ENCODE peak calls at places on chromosome 15, in six cellular contexts. E is H1, B is GM12891, M is GM12878, H is K562, R is HepG2. O is an unnamed sample.

GRCh38 chr15:95120595-95120994 is 889.2 kb downstream of the MCTP2 start:
- DNase-seq in B (no peak), M (no peak), E (no peak), R (no peak), H (no peak), O (no peak)

GRCh38 chr15:79981861-79982455 is 11.0 kb upstream of the BCL2A1 start:
- DNase-seq in H (no peak), E (peak), B (no peak), R (no peak), M (peak), O (no peak)

GRCh38 chr15:76310470-76311070 is 699 bp downstream of the ETFA start:
- DNase-seq in R (no peak), H (peak), E (no peak), M (no peak), B (peak), O (no peak)

GRCh38 chr15:85879334-85880163 is 84.8 kb upstream of the KLHL25 start:
- DNase-seq in M (no peak), H (no peak), E (no peak), B (no peak), R (no peak), O (no peak)

GRCh38 chr15:51672100-51672731 is 9.1 kb upstream of the SCG3 start:
- DNase-seq in E (no peak), B (no peak), R (no peak), H (peak), M (no peak), O (no peak)

GRCh38 chr15:67174864-67175573 is 79.4 kb downstream of the AAGAB start:
- DNase-seq in E (no peak), M (no peak), R (no peak), B (no peak), H (no peak), O (no peak)

GRCh38 chr15:75347222-75348033 is 589 bp downstream of the NEIL1 start:
- DNase-seq in R (no peak), H (peak), E (peak), B (peak), M (no peak), O (no peak)

GRCh38 chr15:101396484-101397261 is 92.8 kb downstream of the PCSK6 start:
- DNase-seq in H (no peak), M (no peak), R (no peak), E (peak), B (no peak), O (no peak)

GRCh38 chr15:89114974-89115373 is 26.7 kb downstream of the ABHD2 start:
- DNase-seq in R (no peak), H (no peak), M (no peak), E (no peak), B (no peak), O (no peak)

GRCh38 chr15:54854667-54855066 is 342.1 kb downstream of the RSL24D1 start:
- DNase-seq in E (no peak), R (no peak), B (no peak), H (no peak), M (no peak), O (no peak)

GRCh38 chr15:71739355-71739754 is 71.0 kb upstream of the NR2E3 start:
- DNase-seq in E (no peak), R (peak), B (no peak), H (no peak), M (no peak), O (no peak)

GRCh38 chr15:82231842-82232241 is 30.7 kb downstream of the EFL1 start:
- DNase-seq in H (peak), M (no peak), E (no peak), B (no peak), R (peak), O (no peak)

GRCh38 chr15:33871911-33872760 is 96.2 kb upstream of the CHRM5 start:
- DNase-seq in B (no peak), M (no peak), R (no peak), E (no peak), H (no peak), O (no peak)

GRCh38 chr15:26631894-26632293 is 141.0 kb downstream of the GABRB3 start:
- DNase-seq in M (no peak), E (no peak), R (no peak), H (no peak), B (no peak), O (no peak)

GRCh38 chr15:85335193-85335939 is 45.0 kb upstream of the AKAP13 start:
- DNase-seq in R (no peak), E (no peak), M (no peak), H (no peak), B (no peak), O (no peak)

GRCh38 chr15:94125131-94125530 is 106.2 kb upstream of the MCTP2 start:
- DNase-seq in M (no peak), B (no peak), H (no peak), R (no peak), E (no peak), O (no peak)

GRCh38 chr15:74674161-74674560 is 21.7 kb downstream of the EDC3 start:
- DNase-seq in E (no peak), B (no peak), H (no peak), R (no peak), M (no peak), O (no peak)

GRCh38 chr15:51348688-51349087 is 7.2 kb downstream of the GLDN start:
- DNase-seq in H (no peak), R (no peak), M (peak), E (no peak), B (peak), O (peak)

DNA sequence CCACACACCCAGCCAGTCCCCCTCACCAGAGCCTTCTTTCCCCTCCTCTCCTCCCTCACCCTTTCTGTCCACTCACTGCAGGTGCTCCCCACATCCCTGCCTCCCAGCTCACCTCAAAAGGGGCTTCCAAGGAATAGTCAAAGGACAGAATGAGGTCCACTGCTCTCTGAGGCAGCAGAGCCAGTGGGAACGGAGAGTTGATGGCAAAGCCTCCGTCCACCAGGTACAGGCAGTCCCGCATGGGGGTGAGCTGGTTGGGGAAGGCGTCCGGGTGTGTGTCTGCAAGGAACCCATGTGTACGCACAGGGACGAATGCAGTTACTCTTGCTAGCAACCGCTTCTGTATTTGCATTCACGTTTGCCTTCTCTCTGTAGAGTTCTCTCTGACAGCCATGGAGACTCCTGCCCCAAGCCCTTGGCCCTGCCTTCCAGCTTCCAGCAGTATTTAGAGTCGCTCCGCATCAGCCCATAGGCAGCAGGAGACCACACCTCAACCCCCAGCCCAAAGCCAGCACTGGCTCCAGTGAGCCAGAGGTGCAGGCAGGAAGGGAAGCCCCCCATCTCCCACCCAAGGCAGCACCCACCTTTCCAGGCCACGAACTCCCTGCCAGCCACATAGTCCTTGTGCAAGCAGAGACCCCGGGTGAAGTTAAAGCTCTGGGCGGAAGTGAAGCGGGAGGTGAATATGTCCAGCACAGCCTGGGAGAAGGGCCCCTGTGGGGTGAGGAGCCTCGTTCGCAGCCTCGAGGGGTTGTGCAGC is 12.4 kb downstream of the PLA2G4F start:
- DNase-seq in H (no peak), B (no peak), E (no peak), M (no peak), R (no peak), O (no peak)
- TF ChIP-seq TAF1 in H (no peak), B (no peak), E (no peak), M (no peak), R (no peak), O (no peak)

DNA sequence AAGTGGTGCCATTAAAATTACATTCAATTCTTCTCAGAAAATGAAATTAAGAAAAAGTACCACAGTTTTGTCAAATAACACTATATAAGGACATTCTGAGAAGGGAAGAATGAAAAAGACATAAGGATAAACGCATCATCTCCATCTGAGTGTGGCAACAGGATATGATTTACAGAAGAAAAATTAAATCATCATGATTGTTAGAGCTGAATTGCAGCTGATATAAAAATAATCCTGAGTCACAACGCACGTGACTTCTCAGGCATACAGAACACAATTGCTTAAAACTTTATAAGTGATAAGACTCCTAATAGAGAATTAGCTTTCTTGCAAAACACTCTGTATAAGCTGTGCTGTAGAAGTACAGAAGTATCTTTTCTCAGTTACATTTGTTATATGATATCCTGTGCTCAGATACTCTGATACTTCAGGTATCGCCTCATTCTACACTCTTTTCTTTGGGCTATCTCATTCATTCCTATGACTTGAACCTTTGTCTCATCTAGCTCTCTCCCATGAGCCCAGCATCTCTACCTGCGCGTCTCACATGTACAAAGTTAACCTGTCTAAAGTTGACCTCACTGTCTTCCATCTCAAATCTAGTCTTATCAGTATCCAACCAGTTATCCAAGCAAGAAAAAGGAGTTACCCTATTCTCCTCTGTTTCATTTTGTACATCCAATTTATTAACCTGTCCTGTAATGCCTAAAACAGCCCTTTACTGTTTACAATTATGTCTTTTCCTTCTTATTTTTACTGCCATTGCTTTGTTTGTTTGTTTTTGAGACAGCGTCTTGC is 134.0 kb downstream of the GREM1 start:
- DNase-seq in M (no peak), H (no peak), B (no peak), R (no peak), E (no peak), O (no peak)
- TF ChIP-seq POLR2AphosphoS5 in M (no peak), H (no peak), B (no peak), R (no peak), E (no peak), O (no peak)

DNA sequence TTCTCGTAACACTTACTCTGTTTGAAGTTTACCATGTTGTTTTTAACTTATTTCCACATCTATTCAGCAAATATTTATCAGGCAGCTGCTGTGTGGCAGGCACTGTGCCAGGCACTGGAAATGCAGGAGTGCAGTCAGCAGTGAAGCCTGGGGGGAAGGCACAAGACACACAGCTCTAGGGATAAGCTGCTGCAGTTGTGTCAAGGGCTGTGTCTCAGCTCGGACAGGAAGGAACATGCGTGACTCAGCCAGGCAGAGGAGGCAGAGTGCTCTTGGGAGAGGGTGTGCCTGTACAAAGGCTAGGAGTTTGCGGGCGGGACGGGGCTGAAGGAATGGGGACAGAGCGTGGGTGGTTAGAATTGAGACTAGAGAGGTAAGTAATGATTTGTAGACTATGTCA is 24.7 kb downstream of the LYSMD4 start:
- DNase-seq in M (no peak), B (no peak), R (no peak), H (peak), E (no peak), O (no peak)
- TF ChIP-seq POLR2A in M (no peak), B (no peak), R (no peak), H (no peak), E (no peak), O (no peak)

DNA sequence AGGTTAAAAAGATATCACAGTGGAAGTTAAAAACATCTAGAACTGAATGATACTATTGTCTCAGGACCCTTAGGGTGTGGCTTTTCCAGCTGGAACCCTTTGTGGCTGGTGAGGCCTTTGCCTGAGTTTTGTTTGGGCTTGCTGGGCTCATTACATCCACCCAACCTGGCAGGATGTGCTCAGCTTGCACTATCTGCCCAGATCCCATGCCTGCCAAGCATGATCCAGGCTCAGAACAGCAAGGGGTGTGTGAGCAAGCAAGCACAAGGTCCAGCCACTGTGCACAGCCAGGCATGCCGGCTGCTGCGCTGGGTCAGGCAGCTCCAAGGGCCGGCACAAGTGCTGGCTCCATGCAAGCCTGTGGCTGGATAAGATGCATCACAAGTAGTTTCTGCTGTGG is 512.7 kb upstream of the CDIN1 start:
- DNase-seq in B (no peak), E (no peak), H (no peak), R (no peak), M (no peak), O (no peak)
- TF ChIP-seq TAF1 in B (no peak), E (no peak), H (no peak), R (no peak), M (no peak), O (no peak)

GRCh38 chr15:62390793-62391543 is 225.9 kb upstream of the C2CD4B start:
- DNase-seq in B (peak), H (peak), R (peak), M (no peak), E (peak), O (peak)
- TF ChIP-seq POLR2AphosphoS5 in B (no peak), H (no peak), R (no peak), M (no peak), E (no peak), O (no peak)

DNA sequence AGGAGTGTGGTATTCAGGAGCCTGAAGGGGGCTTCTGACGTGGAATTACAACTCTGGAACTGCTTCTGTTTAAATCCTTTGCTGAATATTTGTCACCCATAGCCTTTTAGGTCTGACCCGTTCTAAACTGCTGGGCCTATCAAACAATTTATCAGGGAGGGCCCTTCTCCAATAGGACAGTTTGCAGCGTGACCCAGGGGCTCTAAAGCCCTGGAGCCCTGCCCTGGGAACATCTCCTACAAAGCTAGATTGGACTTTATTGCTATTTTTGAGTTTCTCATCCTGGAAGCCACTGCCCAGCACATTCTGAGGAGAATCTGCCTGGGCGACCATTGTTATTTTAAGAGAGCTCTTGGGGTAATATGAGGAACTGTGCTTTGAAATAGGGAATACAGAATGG is 35.5 kb downstream of the KLF13 start:
- DNase-seq in B (no peak), E (no peak), H (no peak), R (no peak), M (no peak), O (no peak)
- TF ChIP-seq POLR2A in B (no peak), E (no peak), H (no peak), R (no peak), M (no peak), O (no peak)

DNA sequence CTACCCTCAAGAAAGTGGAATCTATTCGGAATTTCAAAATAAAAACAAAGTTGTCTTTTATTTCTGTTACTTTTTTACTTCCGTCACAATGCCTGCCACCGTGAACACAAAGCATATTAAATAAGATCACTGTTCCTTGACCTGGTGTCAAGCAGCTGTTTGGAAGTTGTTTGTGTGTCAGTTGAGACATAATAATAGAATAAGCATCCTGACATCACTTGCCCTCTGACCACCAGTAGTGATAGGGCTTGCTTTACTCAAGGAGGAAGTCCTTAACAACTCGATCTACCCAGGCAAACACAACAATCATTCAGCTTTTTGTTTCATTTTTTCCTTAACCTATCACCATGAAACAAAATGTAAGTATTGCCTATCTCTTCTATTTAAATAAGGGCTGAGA is 454.4 kb upstream of the RASGRP1 start:
- DNase-seq in H (no peak), B (no peak), M (no peak), R (no peak), E (no peak), O (no peak)
- TF ChIP-seq TAF1 in H (no peak), B (no peak), M (no peak), R (no peak), E (no peak), O (no peak)

GRCh38 chr15:73317651-73318462 is 50.9 kb downstream of the HCN4 start:
- DNase-seq in M (no peak), B (no peak), R (no peak), H (no peak), E (no peak), O (no peak)
- TF ChIP-seq POLR2AphosphoS5 in M (no peak), B (no peak), R (no peak), H (no peak), E (no peak), O (no peak)

GRCh38 chr15:69460481-69460880 is 7.9 kb downstream of the RPLP1 start:
- DNase-seq in H (no peak), M (no peak), E (no peak), R (no peak), B (no peak), O (no peak)

GRCh38 chr15:69463182-69463756 is 10.7 kb downstream of the RPLP1 start:
- DNase-seq in R (no peak), B (no peak), M (no peak), H (peak), E (no peak), O (no peak)

GRCh38 chr15:69462030-69462492 is 9.4 kb downstream of the RPLP1 start:
- DNase-seq in R (no peak), E (peak), M (no peak), H (no peak), B (no peak), O (no peak)

GRCh38 chr15:69465253-69465652 is 12.6 kb downstream of the RPLP1 start:
- DNase-seq in H (no peak), M (no peak), R (no peak), B (no peak), E (no peak), O (no peak)

GRCh38 chr15:69462493-69463181 is 10.0 kb downstream of the RPLP1 start:
- DNase-seq in B (peak), E (peak), R (peak), H (peak), M (peak), O (peak)
- TF ChIP-seq POLR2A in B (peak), E (peak), R (peak), H (peak), M (peak), O (peak)